ENCODE peak calls at places on chromosomes 2 and 18, in four cellular contexts. A is HepG2, Y is K562, D is HEK293T. E is an unnamed sample.

GRCh38 chr18:48163184-48164095 is 233.0 kb upstream of the SMAD2 start:
- DNase-seq in A (no peak), D (no peak), Y (no peak), E (no peak)

GRCh38 chr2:37582911-37583310 is 88.5 kb downstream of the CDC42EP3 start:
- DNase-seq in A (no peak), Y (no peak), D (no peak), E (no peak)

GRCh38 chr18:59621027-59621426 is 76.2 kb downstream of the CCBE1 start:
- DNase-seq in Y (no peak), D (no peak), A (no peak), E (no peak)

GRCh38 chr2:238507836-238508235 is 81.1 kb downstream of the ASB1 start:
- DNase-seq in A (no peak), D (no peak), Y (no peak), E (no peak)

GRCh38 chr18:74110983-74111382 is 36.7 kb downstream of the FBXO15 start:
- DNase-seq in D (no peak), Y (no peak), A (no peak), E (no peak)

GRCh38 chr2:239894276-239894675 is 130.9 kb downstream of the NDUFA10 start:
- DNase-seq in D (no peak), Y (no peak), A (no peak), E (no peak)

GRCh38 chr18:11995445-11996189 is 14.3 kb downstream of the IMPA2 start:
- DNase-seq in D (peak; percentile 66), Y (peak; percentile 79), A (peak; percentile 75), E (no peak)

GRCh38 chr2:60707750-60708371 is 48.2 kb upstream of the PAPOLG start:
- DNase-seq in A (peak; percentile 49), D (peak; percentile 44), Y (peak; percentile 46), E (peak; percentile 2)

GRCh38 chr2:1516798-1517060 is 103.5 kb downstream of the TPO start:
- DNase-seq in D (no peak), A (no peak), Y (no peak), E (no peak)

GRCh38 chr2:121505005-121505404 is 25.7 kb upstream of the RNU4ATAC start:
- DNase-seq in D (no peak), A (no peak), Y (no peak), E (no peak)

GRCh38 chr2:38375711-38376345 is 1.2 kb downstream of the ATL2 start:
- DNase-seq in D (peak; percentile 68), A (no peak), Y (no peak), E (no peak)

GRCh38 chr2:98086491-98087446 is at the start of gene VWA3B:
- DNase-seq in A (no peak), D (peak; percentile 91), Y (peak; percentile 70), E (no peak)

GRCh38 chr18:49041677-49042570 is 91.2 kb upstream of the SMAD7 start:
- DNase-seq in A (peak; percentile 40), D (no peak), Y (no peak), E (no peak)

GRCh38 chr18:74116628-74117554 is 30.7 kb downstream of the FBXO15 start:
- DNase-seq in D (peak; percentile 9), Y (no peak), A (peak; percentile 20), E (no peak)

GRCh38 chr2:1601064-1601405 is 143.3 kb downstream of the PXDN start:
- DNase-seq in A (no peak), D (no peak), Y (no peak), E (no peak)

GRCh38 chr18:42100917-42101316 is 145.9 kb downstream of the PIK3C3 start:
- DNase-seq in D (no peak), Y (no peak), A (no peak), E (no peak)

GRCh38 chr2:18611184-18611583 is 21.8 kb upstream of the NT5C1B start:
- DNase-seq in D (peak; percentile 7), Y (no peak), A (no peak), E (no peak)

GRCh38 chr2:199309973-199310372 is 147.8 kb downstream of the SATB2 start:
- DNase-seq in Y (no peak), A (no peak), D (no peak), E (no peak)

GRCh38 chr18:23553887-23554286 is 32.4 kb downstream of the NPC1 start:
- DNase-seq in Y (no peak), D (no peak), A (no peak), E (no peak)

GRCh38 chr18:48819276-48819675 is 131.5 kb downstream of the SMAD7 start:
- DNase-seq in D (no peak), A (no peak), Y (no peak), E (no peak)

GRCh38 chr2:102437122-102437521 is 14.2 kb downstream of the IL18RAP start:
- DNase-seq in A (no peak), Y (no peak), D (no peak), E (no peak)

GRCh38 chr2:102436284-102436683 is 13.3 kb downstream of the IL18RAP start:
- DNase-seq in Y (no peak), D (no peak), A (no peak), E (no peak)

GRCh38 chr2:102438578-102438977 is 15.6 kb downstream of the IL18RAP start:
- DNase-seq in Y (no peak), A (no peak), D (no peak), E (no peak)

GRCh38 chr2:102438124-102438523 is 15.2 kb downstream of the IL18RAP start:
- DNase-seq in A (no peak), Y (no peak), D (no peak), E (no peak)

GRCh38 chr2:102439065-102439695 is 16.2 kb downstream of the IL18RAP start:
- DNase-seq in A (peak; percentile 10), D (no peak), Y (no peak), E (no peak)
- TF ChIP-seq TARDBP in A (no peak), D (no peak), Y (no peak), E (no peak)

GRCh38 chr2:26162963-26163362 is 9.9 kb upstream of the GAREM2 start:
- DNase-seq in D (no peak), Y (no peak), A (no peak), E (no peak)

GRCh38 chr2:26165403-26165802 is 7.5 kb upstream of the GAREM2 start:
- DNase-seq in Y (no peak), A (no peak), D (no peak), E (no peak)

GRCh38 chr2:26161926-26162325 is 11.0 kb upstream of the GAREM2 start:
- DNase-seq in A (no peak), D (no peak), Y (no peak), E (no peak)

GRCh38 chr2:26164231-26164630 is 8.7 kb upstream of the GAREM2 start:
- DNase-seq in Y (no peak), D (no peak), A (no peak), E (no peak)

GRCh38 chr2:26164641-26165211 is 8.2 kb upstream of the GAREM2 start:
- DNase-seq in D (no peak), Y (no peak), A (no peak), E (no peak)
- TF ChIP-seq TARDBP in D (no peak), Y (no peak), A (no peak), E (no peak)

GRCh38 chr2:101053117-101053516 is 51.0 kb downstream of the RPL31 start:
- DNase-seq in D (no peak), Y (no peak), A (no peak), E (no peak)

GRCh38 chr2:101052147-101052546 is 50.1 kb downstream of the RPL31 start:
- DNase-seq in A (no peak), Y (no peak), D (no peak), E (no peak)

GRCh38 chr2:101057051-101057933 is 55.2 kb downstream of the RPL31 start:
- DNase-seq in A (no peak), Y (no peak), D (no peak), E (no peak)
- TF ChIP-seq TARDBP in A (no peak), Y (no peak), D (no peak), E (no peak)

DNA sequence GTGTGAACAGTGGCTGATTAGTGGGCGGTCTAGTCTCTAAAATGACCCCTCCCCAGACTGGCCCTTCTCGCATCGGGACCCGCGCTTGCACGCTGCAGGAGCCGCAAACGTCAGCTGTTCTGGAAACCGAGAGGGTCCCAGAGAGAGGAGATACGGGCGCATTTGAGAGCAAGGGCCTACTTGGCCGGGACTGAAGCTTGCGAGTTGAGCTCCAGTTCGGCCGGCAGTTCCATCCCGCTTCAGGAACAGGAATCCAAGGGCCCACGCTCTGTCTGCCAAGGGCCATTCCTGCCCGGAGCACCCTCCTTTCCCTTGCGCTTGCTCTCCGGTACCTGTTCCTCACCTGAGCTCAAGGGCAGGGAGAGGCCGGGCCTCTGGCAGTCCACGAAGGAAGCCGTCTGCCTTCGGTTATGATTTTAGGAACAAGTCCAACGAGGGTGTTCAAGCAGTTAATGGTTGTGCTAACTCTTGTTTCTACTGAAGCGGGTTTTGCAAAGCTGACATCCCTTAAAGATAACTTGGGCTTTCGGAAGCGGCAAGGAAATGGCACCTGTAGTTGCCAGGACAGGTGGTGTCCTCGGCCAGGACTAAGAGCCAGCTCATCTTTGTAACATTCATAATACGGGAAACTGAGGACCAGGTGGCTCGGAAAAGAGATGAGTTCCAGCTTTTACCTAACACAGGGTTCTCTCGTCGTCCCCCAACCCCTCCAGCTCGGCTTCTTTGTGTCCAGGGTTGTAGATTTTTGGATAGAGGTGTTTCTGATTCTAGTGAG is 3.9 kb upstream of the DLX1 start:
- DNase-seq in Y (no peak), A (no peak), D (no peak), E (no peak)
- TF ChIP-seq TARDBP in Y (no peak), A (no peak), D (no peak), E (no peak)

E was measured in GM12878.